ENCODE peak calls at places on chromosome 11, in nine cellular contexts. One of them, this sample, is unnamed.

GRCh38 chr11:14858404-14858803 is 33.6 kb downstream of the CYP2R1 start:
- DNase-seq in upper lobe of right lung: no peak
- DNase-seq in AG10803: no peak
- DNase-seq in IMR-90: no peak
- DNase-seq in GM06990: no peak
- DNase-seq in adrenal gland: no peak
- DNase-seq in fibroblast of the aortic adventitia: no peak
- DNase-seq in tibial nerve: no peak
- DNase-seq in cardiac fibroblast: no peak
- DNase-seq in this sample: no peak

GRCh38 chr11:20099527-20099926 is 60.7 kb downstream of the DBX1 start:
- DNase-seq in upper lobe of right lung: no peak
- DNase-seq in AG10803: no peak
- DNase-seq in IMR-90: no peak
- DNase-seq in GM06990: no peak
- DNase-seq in adrenal gland: no peak
- DNase-seq in fibroblast of the aortic adventitia: no peak
- DNase-seq in tibial nerve: no peak
- DNase-seq in cardiac fibroblast: no peak
- DNase-seq in this sample: no peak

GRCh38 chr11:66986178-66986545 is 11.1 kb downstream of the C11orf86 start:
- DNase-seq in upper lobe of right lung: no peak
- DNase-seq in AG10803: no peak
- DNase-seq in IMR-90: no peak
- DNase-seq in GM06990: no peak
- DNase-seq in adrenal gland: no peak
- DNase-seq in fibroblast of the aortic adventitia: no peak
- DNase-seq in tibial nerve: no peak
- DNase-seq in cardiac fibroblast: no peak
- DNase-seq in this sample: no peak

GRCh38 chr11:68358416-68358815 is 46.0 kb downstream of the LRP5 start:
- DNase-seq in upper lobe of right lung: no peak
- DNase-seq in AG10803: peak; percentile 25
- DNase-seq in IMR-90: no peak
- DNase-seq in GM06990: no peak
- DNase-seq in adrenal gland: no peak
- DNase-seq in fibroblast of the aortic adventitia: no peak
- DNase-seq in tibial nerve: no peak
- DNase-seq in cardiac fibroblast: no peak
- DNase-seq in this sample: no peak

GRCh38 chr11:62108017-62108750 is 15.6 kb upstream of the INCENP start:
- DNase-seq in upper lobe of right lung: no peak
- DNase-seq in AG10803: peak; percentile 72
- DNase-seq in IMR-90: peak; percentile 74
- DNase-seq in GM06990: no peak
- DNase-seq in adrenal gland: peak; percentile 50
- DNase-seq in fibroblast of the aortic adventitia: peak; percentile 87
- DNase-seq in tibial nerve: peak; percentile 43
- DNase-seq in cardiac fibroblast: peak; percentile 86
- DNase-seq in this sample: peak; percentile 75

GRCh38 chr11:2298795-2299747 is 2.6 kb downstream of the C11orf21 start:
- DNase-seq in upper lobe of right lung: peak; percentile 70
- DNase-seq in AG10803: no peak
- DNase-seq in IMR-90: no peak
- DNase-seq in GM06990: no peak
- DNase-seq in adrenal gland: no peak
- DNase-seq in fibroblast of the aortic adventitia: no peak
- DNase-seq in tibial nerve: peak; percentile 4
- DNase-seq in cardiac fibroblast: peak; percentile 6
- DNase-seq in this sample: no peak

GRCh38 chr11:128269466-128269865 is 317.9 kb downstream of the ETS1 start:
- DNase-seq in upper lobe of right lung: no peak
- DNase-seq in AG10803: peak; percentile 15
- DNase-seq in IMR-90: peak; percentile 24
- DNase-seq in GM06990: no peak
- DNase-seq in adrenal gland: no peak
- DNase-seq in fibroblast of the aortic adventitia: no peak
- DNase-seq in tibial nerve: no peak
- DNase-seq in cardiac fibroblast: peak; percentile 23
- DNase-seq in this sample: peak; percentile 66

GRCh38 chr11:28833169-28833568 is 725.0 kb downstream of the METTL15 start:
- DNase-seq in upper lobe of right lung: no peak
- DNase-seq in AG10803: no peak
- DNase-seq in IMR-90: no peak
- DNase-seq in GM06990: no peak
- DNase-seq in adrenal gland: no peak
- DNase-seq in fibroblast of the aortic adventitia: no peak
- DNase-seq in tibial nerve: no peak
- DNase-seq in cardiac fibroblast: no peak
- DNase-seq in this sample: no peak

GRCh38 chr11:100719362-100719761 is 32.3 kb downstream of the ARHGAP42 start:
- DNase-seq in upper lobe of right lung: no peak
- DNase-seq in AG10803: peak; percentile 41
- DNase-seq in IMR-90: peak; percentile 42
- DNase-seq in GM06990: no peak
- DNase-seq in adrenal gland: peak; percentile 24
- DNase-seq in fibroblast of the aortic adventitia: peak; percentile 8
- DNase-seq in tibial nerve: no peak
- DNase-seq in cardiac fibroblast: peak; percentile 35
- DNase-seq in this sample: peak; percentile 49

GRCh38 chr11:9142732-9143131 is 51.3 kb upstream of the SCUBE2 start:
- DNase-seq in upper lobe of right lung: no peak
- DNase-seq in AG10803: no peak
- DNase-seq in IMR-90: no peak
- DNase-seq in GM06990: no peak
- DNase-seq in adrenal gland: peak; percentile 74
- DNase-seq in fibroblast of the aortic adventitia: no peak
- DNase-seq in tibial nerve: no peak
- DNase-seq in cardiac fibroblast: no peak
- DNase-seq in this sample: no peak

GRCh38 chr11:61495801-61496601 is 12.5 kb upstream of the LRRC10B start:
- DNase-seq in upper lobe of right lung: no peak
- DNase-seq in AG10803: no peak
- DNase-seq in IMR-90: peak; percentile 61
- DNase-seq in GM06990: no peak
- DNase-seq in adrenal gland: no peak
- DNase-seq in fibroblast of the aortic adventitia: no peak
- DNase-seq in tibial nerve: no peak
- DNase-seq in cardiac fibroblast: no peak
- DNase-seq in this sample: no peak

GRCh38 chr11:1017269-1018005 is 19.1 kb downstream of the MUC6 start:
- DNase-seq in upper lobe of right lung: no peak
- DNase-seq in AG10803: no peak
- DNase-seq in IMR-90: no peak
- DNase-seq in GM06990: no peak
- DNase-seq in adrenal gland: no peak
- DNase-seq in fibroblast of the aortic adventitia: no peak
- DNase-seq in tibial nerve: peak; percentile 23
- DNase-seq in cardiac fibroblast: peak; percentile 4
- DNase-seq in this sample: no peak

GRCh38 chr11:24683578-24683977 is 186.7 kb downstream of the LUZP2 start:
- DNase-seq in upper lobe of right lung: no peak
- DNase-seq in AG10803: no peak
- DNase-seq in IMR-90: no peak
- DNase-seq in GM06990: no peak
- DNase-seq in adrenal gland: no peak
- DNase-seq in fibroblast of the aortic adventitia: no peak
- DNase-seq in tibial nerve: no peak
- DNase-seq in cardiac fibroblast: no peak
- DNase-seq in this sample: no peak

GRCh38 chr11:31690041-31690440 is 121.1 kb downstream of the PAX6 start:
- DNase-seq in upper lobe of right lung: no peak
- DNase-seq in AG10803: peak; percentile 36
- DNase-seq in IMR-90: peak; percentile 24
- DNase-seq in GM06990: no peak
- DNase-seq in adrenal gland: no peak
- DNase-seq in fibroblast of the aortic adventitia: peak; percentile 72
- DNase-seq in tibial nerve: no peak
- DNase-seq in cardiac fibroblast: peak; percentile 72
- DNase-seq in this sample: peak; percentile 66

GRCh38 chr11:94046796-94047195 is 25.6 kb downstream of the HEPHL1 start:
- DNase-seq in upper lobe of right lung: no peak
- DNase-seq in AG10803: no peak
- DNase-seq in IMR-90: no peak
- DNase-seq in GM06990: no peak
- DNase-seq in adrenal gland: no peak
- DNase-seq in fibroblast of the aortic adventitia: no peak
- DNase-seq in tibial nerve: no peak
- DNase-seq in cardiac fibroblast: no peak
- DNase-seq in this sample: no peak

GRCh38 chr11:10568486-10568941 is at the start of gene LYVE1:
- DNase-seq in upper lobe of right lung: no peak
- DNase-seq in AG10803: no peak
- DNase-seq in IMR-90: no peak
- DNase-seq in GM06990: no peak
- DNase-seq in adrenal gland: peak; percentile 84
- DNase-seq in fibroblast of the aortic adventitia: peak; percentile 15
- DNase-seq in tibial nerve: peak; percentile 49
- DNase-seq in cardiac fibroblast: peak; percentile 68
- DNase-seq in this sample: peak; percentile 47

GRCh38 chr11:77602385-77603105 is 12.8 kb downstream of the AQP11 start:
- DNase-seq in upper lobe of right lung: no peak
- DNase-seq in AG10803: peak; percentile 87
- DNase-seq in IMR-90: peak; percentile 90
- DNase-seq in GM06990: no peak
- DNase-seq in adrenal gland: no peak
- DNase-seq in fibroblast of the aortic adventitia: peak; percentile 89
- DNase-seq in tibial nerve: no peak
- DNase-seq in cardiac fibroblast: peak; percentile 90
- DNase-seq in this sample: peak; percentile 87

GRCh38 chr11:90895850-90896249 is 673.0 kb upstream of the CHORDC1 start:
- DNase-seq in upper lobe of right lung: no peak
- DNase-seq in AG10803: no peak
- DNase-seq in IMR-90: no peak
- DNase-seq in GM06990: no peak
- DNase-seq in adrenal gland: no peak
- DNase-seq in fibroblast of the aortic adventitia: no peak
- DNase-seq in tibial nerve: no peak
- DNase-seq in cardiac fibroblast: no peak
- DNase-seq in this sample: no peak

GRCh38 chr11:116164843-116165242 is 607.9 kb downstream of the BUD13 start:
- DNase-seq in upper lobe of right lung: no peak
- DNase-seq in AG10803: no peak
- DNase-seq in IMR-90: no peak
- DNase-seq in GM06990: no peak
- DNase-seq in adrenal gland: no peak
- DNase-seq in fibroblast of the aortic adventitia: no peak
- DNase-seq in tibial nerve: peak; percentile 1
- DNase-seq in cardiac fibroblast: no peak
- DNase-seq in this sample: no peak

GRCh38 chr11:17992916-17993315 is 19.9 kb downstream of the SERGEF start:
- DNase-seq in upper lobe of right lung: no peak
- DNase-seq in AG10803: no peak
- DNase-seq in IMR-90: no peak
- DNase-seq in GM06990: no peak
- DNase-seq in adrenal gland: peak; percentile 27
- DNase-seq in fibroblast of the aortic adventitia: peak; percentile 28
- DNase-seq in tibial nerve: no peak
- DNase-seq in cardiac fibroblast: no peak
- DNase-seq in this sample: no peak

GRCh38 chr11:16832193-16832539 is 93.7 kb downstream of the C11orf58 start:
- DNase-seq in upper lobe of right lung: no peak
- DNase-seq in AG10803: no peak
- DNase-seq in IMR-90: no peak
- DNase-seq in GM06990: no peak
- DNase-seq in adrenal gland: no peak
- DNase-seq in fibroblast of the aortic adventitia: no peak
- DNase-seq in tibial nerve: no peak
- DNase-seq in cardiac fibroblast: no peak
- DNase-seq in this sample: no peak

GRCh38 chr11:126359431-126360048 is 4.1 kb downstream of the ST3GAL4 start:
- DNase-seq in upper lobe of right lung: peak; percentile 76
- DNase-seq in AG10803: peak; percentile 88
- DNase-seq in IMR-90: peak; percentile 37
- DNase-seq in GM06990: no peak
- DNase-seq in adrenal gland: peak; percentile 93
- DNase-seq in fibroblast of the aortic adventitia: peak; percentile 83
- DNase-seq in tibial nerve: peak; percentile 75
- DNase-seq in cardiac fibroblast: peak; percentile 52
- DNase-seq in this sample: peak; percentile 91
- H3K4me3 ChIP-seq in upper lobe of right lung: no peak overlapping the region
- H3K4me3 ChIP-seq in AG10803: peak overlapping the region; percentile 30
- H3K4me3 ChIP-seq in IMR-90: no peak overlapping the region
- H3K4me3 ChIP-seq in GM06990: no peak overlapping the region
- H3K4me3 ChIP-seq in adrenal gland: peak overlapping the region; percentile 27
- H3K4me3 ChIP-seq in fibroblast of the aortic adventitia: peak overlapping the region; percentile 22
- H3K4me3 ChIP-seq in tibial nerve: no peak overlapping the region
- H3K4me3 ChIP-seq in cardiac fibroblast: no peak overlapping the region
- H3K4me3 ChIP-seq in this sample: peak overlapping the region; percentile 9

GRCh38 chr11:122814401-122814800 is 23.9 kb upstream of the CRTAM start:
- DNase-seq in upper lobe of right lung: no peak
- DNase-seq in AG10803: no peak
- DNase-seq in IMR-90: no peak
- DNase-seq in GM06990: no peak
- DNase-seq in adrenal gland: no peak
- DNase-seq in fibroblast of the aortic adventitia: no peak
- DNase-seq in tibial nerve: no peak
- DNase-seq in cardiac fibroblast: no peak
- DNase-seq in this sample: no peak
- TF ChIP-seq CTCF in upper lobe of right lung: no peak
- TF ChIP-seq CTCF in AG10803: no peak
- TF ChIP-seq CTCF in IMR-90: no peak
- TF ChIP-seq CTCF in GM06990: peak; percentile 39
- TF ChIP-seq CTCF in adrenal gland: no peak
- TF ChIP-seq CTCF in fibroblast of the aortic adventitia: peak; percentile 17
- TF ChIP-seq CTCF in tibial nerve: no peak
- TF ChIP-seq CTCF in cardiac fibroblast: peak; percentile 15
- TF ChIP-seq CTCF in this sample: peak; percentile 22

GRCh38 chr11:119496453-119496852 is 73.5 kb upstream of the THY1 start:
- DNase-seq in upper lobe of right lung: no peak
- DNase-seq in AG10803: peak; percentile 75
- DNase-seq in IMR-90: no peak
- DNase-seq in GM06990: no peak
- DNase-seq in adrenal gland: peak; percentile 82
- DNase-seq in fibroblast of the aortic adventitia: peak; percentile 21
- DNase-seq in tibial nerve: no peak
- DNase-seq in cardiac fibroblast: no peak
- DNase-seq in this sample: peak; percentile 28
- H3K4me3 ChIP-seq in upper lobe of right lung: no peak overlapping the region
- H3K4me3 ChIP-seq in AG10803: no peak overlapping the region
- H3K4me3 ChIP-seq in IMR-90: no peak overlapping the region
- H3K4me3 ChIP-seq in GM06990: no peak overlapping the region
- H3K4me3 ChIP-seq in adrenal gland: no peak overlapping the region
- H3K4me3 ChIP-seq in fibroblast of the aortic adventitia: no peak overlapping the region
- H3K4me3 ChIP-seq in tibial nerve: no peak overlapping the region
- H3K4me3 ChIP-seq in cardiac fibroblast: no peak overlapping the region
- H3K4me3 ChIP-seq in this sample: no peak overlapping the region

DNA sequence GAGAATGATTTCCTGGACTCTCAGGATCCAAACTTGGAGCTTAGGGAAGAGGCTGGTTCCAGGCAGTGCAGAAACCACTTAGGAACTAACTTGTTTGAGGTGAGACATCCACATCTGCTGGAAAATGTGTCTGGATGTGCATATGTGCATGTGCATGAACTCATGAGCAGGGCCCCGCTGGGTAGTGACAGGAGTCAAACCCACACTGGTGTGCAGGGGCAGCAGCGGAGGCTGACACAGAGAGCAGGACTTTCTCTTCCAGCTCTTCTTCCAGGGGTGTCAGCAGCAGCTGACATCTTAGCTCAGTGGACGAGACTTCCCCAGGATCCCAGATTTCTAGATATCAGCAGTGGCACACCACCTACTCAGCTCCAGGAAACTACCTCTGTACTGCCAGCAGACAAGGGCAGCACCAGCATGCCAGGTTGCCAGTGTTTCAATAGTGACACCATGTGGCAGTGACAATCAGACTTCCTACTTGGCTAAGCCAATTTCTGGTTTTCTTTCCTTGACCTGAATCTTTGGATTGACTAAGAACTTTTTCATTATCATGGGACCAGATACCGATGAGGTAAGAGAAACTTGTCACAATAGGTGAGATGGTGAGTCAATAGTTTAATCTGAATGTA is 227.5 kb upstream of the ZC3H12C start:
- DNase-seq in upper lobe of right lung: no peak
- DNase-seq in AG10803: no peak
- DNase-seq in IMR-90: no peak
- DNase-seq in GM06990: no peak
- DNase-seq in adrenal gland: peak; percentile 76
- DNase-seq in fibroblast of the aortic adventitia: no peak
- DNase-seq in tibial nerve: no peak
- DNase-seq in cardiac fibroblast: no peak
- DNase-seq in this sample: no peak
- TF ChIP-seq CTCF in upper lobe of right lung: no peak
- TF ChIP-seq CTCF in AG10803: peak; percentile 31
- TF ChIP-seq CTCF in IMR-90: no peak
- TF ChIP-seq CTCF in GM06990: peak; percentile 28
- TF ChIP-seq CTCF in adrenal gland: peak; percentile 47
- TF ChIP-seq CTCF in fibroblast of the aortic adventitia: no peak
- TF ChIP-seq CTCF in tibial nerve: no peak
- TF ChIP-seq CTCF in cardiac fibroblast: no peak
- TF ChIP-seq CTCF in this sample: no peak

This sample was measured in fibroblast of mammary gland.